ENCODE peak calls at places on chromosomes 2 and 18, in four cellular contexts. W is astrocyte; F is endodermal cell; Z is CD8-positive, alpha-beta memory T cell. L is an unnamed sample.

GRCh38 chr2:30502310-30502709 is 55.3 kb downstream of the LCLAT1 start:
- DNase-seq in W (no peak), F (no peak), Z (no peak), L (no peak)

GRCh38 chr2:106037922-106038321 is 156.2 kb downstream of the UXS1 start:
- DNase-seq in Z (no peak), W (no peak), F (no peak), L (no peak)

GRCh38 chr18:9969247-9969646 is 55.4 kb downstream of the VAPA start:
- DNase-seq in Z (no peak), W (no peak), F (no peak), L (no peak)

GRCh38 chr18:111292-112014 is 46.9 kb upstream of the USP14 start:
- DNase-seq in W (peak; percentile 11), Z (peak; percentile 60), F (peak; percentile 85), L (peak; percentile 70)

GRCh38 chr2:65503746-65504145 is 71.3 kb upstream of the SPRED2 start:
- DNase-seq in W (no peak), F (no peak), Z (no peak), L (no peak)

GRCh38 chr2:200300650-200301314 is 5.7 kb upstream of the SPATS2L start:
- DNase-seq in F (no peak), W (peak; percentile 82), Z (no peak), L (no peak)

GRCh38 chr2:233354971-233355574 is 779 bp downstream of the DGKD start:
- DNase-seq in F (peak; percentile 66), Z (no peak), W (peak; percentile 20), L (peak; percentile 11)

GRCh38 chr2:210007895-210008294 is 5.5 kb downstream of the RPE start:
- DNase-seq in F (no peak), W (peak; percentile 0), Z (no peak), L (no peak)

GRCh38 chr2:23904692-23905091 is 22.2 kb downstream of the ATAD2B start:
- DNase-seq in F (no peak), Z (no peak), W (peak; percentile 48), L (no peak)

GRCh38 chr2:20592106-20593071 is 58.5 kb downstream of the HS1BP3 start:
- DNase-seq in W (no peak), F (peak; percentile 77), Z (no peak), L (no peak)
- H3K4me1 ChIP-seq in W (peaks cover 62% of the 10 kb centered on the region), F (peaks cover 3% of the 10 kb centered on the region), Z (no peaks in the 10 kb centered on the region), L (no peaks in the 10 kb centered on the region)

GRCh38 chr2:213199871-213200270 is 48.5 kb upstream of the IKZF2 start:
- DNase-seq in Z (no peak), F (no peak), W (no peak), L (no peak)

DNA sequence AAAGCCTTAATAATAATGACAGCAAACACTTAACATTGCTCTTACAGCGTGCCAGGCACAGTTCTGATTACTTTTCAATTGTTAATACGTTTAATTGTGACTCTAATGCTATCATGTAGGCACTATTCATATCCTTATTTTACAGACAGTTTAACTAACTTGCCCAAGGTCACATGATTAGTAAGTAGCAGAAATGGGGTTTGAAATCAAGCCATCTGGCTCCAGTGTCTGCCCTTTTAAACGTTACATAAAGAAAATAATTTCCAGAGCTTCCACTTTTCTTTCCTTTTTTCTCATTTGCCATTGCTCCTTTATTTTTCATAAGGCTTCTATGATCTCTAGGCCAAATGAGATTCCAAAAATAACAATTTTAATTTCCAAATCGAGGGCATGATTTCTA is 50.6 kb upstream of the IKZF2 start:
- DNase-seq in F (no peak), Z (no peak), W (no peak), L (no peak)
- H3K4me3 ChIP-seq in F (no peak overlapping the region), Z (no peak overlapping the region), W (no peak overlapping the region), L (no peak overlapping the region)

DNA sequence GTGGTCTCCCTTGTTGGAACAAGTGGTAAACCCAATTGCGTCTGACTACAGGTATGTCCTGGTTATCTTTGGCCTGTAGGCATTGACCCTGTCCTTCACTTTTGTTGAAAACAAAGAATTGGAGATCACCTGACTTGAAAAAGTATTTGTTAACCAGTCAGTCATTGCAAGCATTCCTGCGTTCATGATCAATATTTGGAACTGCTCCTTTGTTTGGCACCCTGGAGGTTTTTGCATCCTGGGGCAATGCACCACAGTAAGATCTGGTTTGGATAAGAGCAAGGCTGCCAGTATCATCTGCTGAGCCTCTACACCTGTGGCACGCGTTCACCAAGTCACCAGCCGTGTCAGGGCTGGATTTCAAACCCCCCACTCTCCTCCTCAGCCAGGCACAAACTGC is 115.7 kb downstream of the DNAH6 start:
- DNase-seq in W (no peak), F (no peak), Z (no peak), L (no peak)
- H3K4me1 ChIP-seq in W (no peaks in the 10 kb centered on the region), F (no peaks in the 10 kb centered on the region), Z (peaks cover 18% of the 10 kb centered on the region), L (peaks cover 24% of the 10 kb centered on the region)

DNA sequence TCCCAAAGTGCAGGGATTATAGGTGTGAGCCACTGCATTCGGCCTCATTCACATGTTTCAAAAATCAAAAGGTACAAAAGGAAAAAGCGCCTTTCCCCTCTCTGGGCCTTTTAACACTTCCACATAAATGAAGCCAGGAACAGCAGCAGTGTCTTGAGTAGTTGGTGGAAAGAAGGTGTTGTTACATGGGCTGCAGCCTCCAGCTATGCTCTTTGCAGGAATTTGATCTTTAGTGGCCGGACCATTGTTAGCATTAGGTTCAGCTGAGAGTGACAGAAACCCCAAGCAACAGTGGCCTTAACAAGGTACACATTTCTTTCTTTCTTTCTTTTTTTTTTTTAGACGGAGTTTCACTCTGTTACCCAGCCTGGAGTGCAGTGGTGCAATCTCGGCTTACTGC is 59.1 kb downstream of the HS6ST1 start:
- DNase-seq in W (no peak), Z (no peak), F (peak; percentile 43), L (no peak)
- H3K4me3 ChIP-seq in W (no peak overlapping the region), Z (no peak overlapping the region), F (no peak overlapping the region), L (no peak overlapping the region)

GRCh38 chr2:121558329-121558728 is 27.6 kb downstream of the RNU4ATAC start:
- DNase-seq in W (no peak), F (no peak), Z (no peak), L (no peak)
- H3K4me1 ChIP-seq in W (peaks cover 7% of the 10 kb centered on the region), F (no peaks in the 10 kb centered on the region), Z (no peaks in the 10 kb centered on the region), L (no peaks in the 10 kb centered on the region)

GRCh38 chr2:42789751-42790150 is 2.6 kb downstream of the HAAO start:
- DNase-seq in F (no peak), W (no peak), Z (no peak), L (no peak)

GRCh38 chr2:42792087-42792582 is 248 bp downstream of the HAAO start:
- DNase-seq in Z (no peak), W (no peak), F (no peak), L (no peak)

GRCh38 chr2:42793314-42794270 is 1.2 kb upstream of the HAAO start:
- DNase-seq in Z (no peak), F (no peak), W (no peak), L (no peak)

GRCh38 chr2:42792583-42793313 is at the start of gene HAAO:
- DNase-seq in W (no peak), F (peak; percentile 90), Z (no peak), L (no peak)

DNA sequence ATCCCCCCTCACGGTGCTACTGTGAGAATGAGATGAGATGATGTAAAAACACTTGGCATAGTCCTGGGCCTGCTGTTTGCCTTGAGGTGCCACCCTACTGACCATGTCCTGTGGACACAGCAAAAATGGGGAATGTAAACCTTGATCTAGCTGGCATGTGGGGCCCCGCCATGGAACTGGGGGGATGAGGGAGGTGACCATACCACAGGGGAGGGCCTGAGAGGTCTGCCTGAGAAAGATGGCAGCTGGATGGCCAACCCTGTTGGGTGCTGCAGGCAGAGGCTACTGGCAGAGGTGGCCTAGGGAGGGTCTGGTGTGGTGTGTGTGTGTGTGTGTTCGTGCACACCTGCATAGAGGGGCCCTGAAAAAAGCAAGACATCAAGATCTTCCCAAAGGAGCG is 777 bp downstream of the HAAO start:
- DNase-seq in F (no peak), W (no peak), Z (no peak), L (no peak)
- H3K4me3 ChIP-seq in F (peak overlapping the region; percentile 80), W (no peak overlapping the region), Z (no peak overlapping the region), L (no peak overlapping the region)

GRCh38 chr2:79005211-79005610 is 20.3 kb upstream of the REG3G start:
- DNase-seq in Z (no peak), F (no peak), W (no peak), L (no peak)
- H3K4me1 ChIP-seq in Z (no peaks in the 10 kb centered on the region), F (no peaks in the 10 kb centered on the region), W (no peaks in the 10 kb centered on the region), L (no peaks in the 10 kb centered on the region)

L was measured in CD4-positive, alpha-beta memory T cell.